ENCODE peak calls at places on chromosomes 5 and 9, in five cellular contexts. F, W, Q, K and M are unnamed samples.

GRCh38 chr5:174159327-174160247 is 114.1 kb downstream of the NSG2 start:
- DNase-seq in F (no peak), W (peak), Q (peak), K (no peak), M (no peak)

GRCh38 chr5:103120607-103121200 is 603 bp downstream of the PPIP5K2 start:
- DNase-seq in F (peak), W (peak), Q (no peak), K (peak), M (no peak)

GRCh38 chr5:168530751-168531150 is 1.6 kb downstream of the FBLL1 start:
- DNase-seq in F (peak), W (no peak), Q (no peak), K (no peak), M (no peak)

GRCh38 chr5:149466457-149466972 is 84.7 kb downstream of the CSNK1A1 start:
- DNase-seq in F (peak), W (no peak), Q (no peak), K (peak), M (no peak)

GRCh38 chr9:136988872-136989271 is 3.4 kb upstream of the PAXX start:
- DNase-seq in F (no peak), W (no peak), Q (no peak), K (no peak), M (no peak)

GRCh38 chr5:136769093-136769492 is 403.7 kb upstream of the TRPC7 start:
- DNase-seq in F (no peak), W (no peak), Q (no peak), K (no peak), M (no peak)

GRCh38 chr9:6132650-6133049 is 83.0 kb upstream of the IL33 start:
- DNase-seq in F (no peak), W (no peak), Q (no peak), K (no peak), M (no peak)

GRCh38 chr9:109264865-109265532 is 55.9 kb downstream of the EPB41L4B start:
- DNase-seq in F (no peak), W (no peak), Q (no peak), K (no peak), M (no peak)

GRCh38 chr5:1314564-1314982 is 19.7 kb upstream of the TERT start:
- DNase-seq in F (no peak), W (no peak), Q (no peak), K (no peak), M (no peak)

DNA sequence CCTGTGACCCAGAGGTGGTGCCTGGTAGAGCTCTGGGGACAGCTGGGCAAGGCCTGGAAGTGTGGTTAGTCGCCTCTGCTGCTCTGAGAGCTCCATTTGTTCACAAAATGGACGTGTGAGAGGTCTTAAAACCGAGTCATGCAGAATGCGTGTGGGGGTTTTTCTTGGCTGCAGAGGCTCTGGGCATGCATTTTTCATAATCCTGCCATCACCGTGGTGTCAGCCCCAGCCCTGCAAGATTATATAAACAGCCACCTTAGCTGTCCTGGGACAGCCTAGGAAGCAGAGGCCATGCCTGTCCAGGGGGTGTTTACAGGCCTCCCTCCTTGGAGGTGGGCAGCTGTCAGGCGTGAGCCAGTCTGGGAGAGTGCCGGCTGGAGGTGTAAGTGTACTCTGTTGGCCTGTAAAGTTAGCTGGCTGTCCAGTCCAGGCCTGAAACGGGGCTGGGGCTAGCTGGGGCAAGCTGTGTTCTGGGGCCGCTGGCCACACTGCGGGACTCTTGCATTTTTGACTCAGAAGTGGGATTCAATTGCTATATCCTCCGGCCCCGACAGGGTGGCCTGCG is 2.3 kb downstream of the WNK2 start:
- DNase-seq in F (no peak), W (no peak), Q (no peak), K (no peak), M (no peak)
- H3K4me3 ChIP-seq in F (no peak), W (no peak), Q (peak), K (no peak), M (no peak)

DNA sequence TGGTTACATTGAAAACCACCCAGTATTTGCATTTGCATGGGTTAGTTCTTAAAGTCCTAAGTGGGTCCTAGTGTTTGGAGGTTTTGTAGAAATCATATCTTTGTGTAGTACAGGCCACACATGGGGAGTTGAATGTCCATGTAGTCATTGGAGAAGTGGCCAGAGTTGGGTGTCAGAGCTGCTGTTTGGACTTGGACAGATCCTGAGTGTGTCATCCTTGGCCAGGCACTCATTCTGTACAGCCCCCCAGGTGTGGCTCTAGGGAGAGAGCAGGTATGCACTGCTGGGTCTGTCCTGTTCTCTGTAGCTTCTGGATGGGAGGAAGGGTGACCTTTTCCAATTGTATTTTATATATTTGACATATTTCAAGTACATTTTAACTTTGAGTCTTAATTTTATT is 82.4 kb downstream of the IQGAP2 start:
- DNase-seq in F (no peak), W (no peak), Q (no peak), K (no peak), M (no peak)
- H2BK15ac ChIP-seq in F (no peak), W (no peak), Q (no peak), K (no peak), M (no peak)

DNA sequence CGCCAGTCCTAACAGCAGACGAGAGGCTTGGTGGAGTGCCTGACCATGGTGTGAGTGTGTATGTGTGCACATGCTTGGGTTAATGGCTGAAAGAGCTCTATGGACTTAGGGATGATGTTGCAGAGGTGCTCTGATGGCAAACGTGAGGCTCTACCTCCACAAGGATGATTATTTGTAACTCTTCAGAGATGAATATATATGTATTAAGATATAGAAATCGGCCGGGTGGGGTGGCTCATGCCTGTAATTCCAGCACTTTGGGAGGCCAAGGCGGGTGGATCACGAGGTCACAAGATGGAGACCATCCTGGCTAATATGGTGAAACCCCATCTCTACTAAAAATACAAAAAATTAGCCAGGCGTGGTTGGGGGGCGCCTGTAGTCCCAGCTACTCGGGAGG is 253.4 kb upstream of the CDH18 start:
- DNase-seq in F (no peak), W (no peak), Q (no peak), K (no peak), M (no peak)
- H3K4me3 ChIP-seq in F (no peak), W (no peak), Q (no peak), K (no peak), M (no peak)

GRCh38 chr5:22998775-22999174 is 145.6 kb upstream of the CDH12 start:
- DNase-seq in F (no peak), W (no peak), Q (no peak), K (no peak), M (no peak)
- H2BK15ac ChIP-seq in F (no peak), W (no peak), Q (no peak), K (no peak), M (no peak)

GRCh38 chr5:120789918-120790714 is 326.0 kb downstream of the PRR16 start:
- DNase-seq in F (no peak), W (no peak), Q (no peak), K (no peak), M (no peak)
- H3K4me3 ChIP-seq in F (no peak), W (no peak), Q (no peak), K (no peak), M (no peak)

GRCh38 chr9:7266911-7267555 is 509.3 kb downstream of the KDM4C start:
- DNase-seq in F (no peak), W (no peak), Q (no peak), K (no peak), M (peak)
- H2BK15ac ChIP-seq in F (no peak), W (no peak), Q (no peak), K (peak), M (no peak)